ENCODE peak calls at places on chromosome 10, in five cellular contexts. One of them, this sample, is unnamed. For H3K4me1, the result is how much of the 10 kb centered on the place peaks cover.

GRCh38 chr10:115963848-115964247 is 309.2 kb downstream of the GFRA1 start:
- DNase-seq in CD4-positive, alpha-beta memory T cell: no peak
- DNase-seq in psoas muscle: no peak
- DNase-seq in heart right ventricle: no peak
- DNase-seq in prostate gland: no peak
- DNase-seq in this sample: peak

GRCh38 chr10:130495116-130495862 is 359.1 kb downstream of the GLRX3 start:
- DNase-seq in CD4-positive, alpha-beta memory T cell: no peak
- DNase-seq in psoas muscle: no peak
- DNase-seq in heart right ventricle: no peak
- DNase-seq in prostate gland: no peak
- DNase-seq in this sample: no peak

GRCh38 chr10:44439436-44439835 is 54.5 kb upstream of the CXCL12 start:
- DNase-seq in CD4-positive, alpha-beta memory T cell: no peak
- DNase-seq in psoas muscle: no peak
- DNase-seq in heart right ventricle: no peak
- DNase-seq in prostate gland: no peak
- DNase-seq in this sample: no peak

GRCh38 chr10:95268438-95268837 is 22.4 kb downstream of the PDLIM1 start:
- DNase-seq in CD4-positive, alpha-beta memory T cell: no peak
- DNase-seq in psoas muscle: peak
- DNase-seq in heart right ventricle: peak
- DNase-seq in prostate gland: no peak
- DNase-seq in this sample: peak

GRCh38 chr10:43940898-43941777 is 292.5 kb upstream of the ZNF32 start:
- DNase-seq in CD4-positive, alpha-beta memory T cell: no peak
- DNase-seq in psoas muscle: no peak
- DNase-seq in heart right ventricle: no peak
- DNase-seq in prostate gland: peak
- DNase-seq in this sample: no peak

GRCh38 chr10:16948335-16948734 is 131.1 kb upstream of the RSU1 start:
- DNase-seq in CD4-positive, alpha-beta memory T cell: peak
- DNase-seq in psoas muscle: no peak
- DNase-seq in heart right ventricle: no peak
- DNase-seq in prostate gland: no peak
- DNase-seq in this sample: no peak

GRCh38 chr10:133021963-133022783 is 65.6 kb upstream of the ADGRA1 start:
- DNase-seq in CD4-positive, alpha-beta memory T cell: no peak
- DNase-seq in psoas muscle: no peak
- DNase-seq in heart right ventricle: no peak
- DNase-seq in prostate gland: no peak
- DNase-seq in this sample: no peak

GRCh38 chr10:96043895-96044580 is 655 bp downstream of the CCNJ start:
- DNase-seq in CD4-positive, alpha-beta memory T cell: peak
- DNase-seq in psoas muscle: peak
- DNase-seq in heart right ventricle: peak
- DNase-seq in prostate gland: peak
- DNase-seq in this sample: peak

GRCh38 chr10:70925377-70926214 is 37.2 kb upstream of the PCBD1 start:
- DNase-seq in CD4-positive, alpha-beta memory T cell: peak
- DNase-seq in psoas muscle: peak
- DNase-seq in heart right ventricle: peak
- DNase-seq in prostate gland: peak
- DNase-seq in this sample: peak

GRCh38 chr10:129085821-129086220 is 381.2 kb upstream of the MGMT start:
- DNase-seq in CD4-positive, alpha-beta memory T cell: no peak
- DNase-seq in psoas muscle: no peak
- DNase-seq in heart right ventricle: no peak
- DNase-seq in prostate gland: no peak
- DNase-seq in this sample: no peak

GRCh38 chr10:123687758-123688157 is 21.6 kb downstream of the GPR26 start:
- DNase-seq in CD4-positive, alpha-beta memory T cell: no peak
- DNase-seq in psoas muscle: no peak
- DNase-seq in heart right ventricle: no peak
- DNase-seq in prostate gland: no peak
- DNase-seq in this sample: peak

GRCh38 chr10:29636178-29636577 is 1.4 kb upstream of the SVIL start:
- DNase-seq in CD4-positive, alpha-beta memory T cell: peak
- DNase-seq in psoas muscle: no peak
- DNase-seq in heart right ventricle: no peak
- DNase-seq in prostate gland: no peak
- DNase-seq in this sample: no peak

GRCh38 chr10:69865450-69865849 is 63.7 kb downstream of the COL13A1 start:
- DNase-seq in CD4-positive, alpha-beta memory T cell: no peak
- DNase-seq in psoas muscle: peak
- DNase-seq in heart right ventricle: no peak
- DNase-seq in prostate gland: no peak
- DNase-seq in this sample: no peak

GRCh38 chr10:76245951-76246495 is 814.6 kb downstream of the LRMDA start:
- DNase-seq in CD4-positive, alpha-beta memory T cell: no peak
- DNase-seq in psoas muscle: no peak
- DNase-seq in heart right ventricle: no peak
- DNase-seq in prostate gland: no peak
- DNase-seq in this sample: no peak

GRCh38 chr10:10605551-10606081 is 412.1 kb upstream of the CELF2 start:
- DNase-seq in CD4-positive, alpha-beta memory T cell: no peak
- DNase-seq in psoas muscle: no peak
- DNase-seq in heart right ventricle: no peak
- DNase-seq in prostate gland: peak
- DNase-seq in this sample: no peak

GRCh38 chr10:20814116-20814515 is 83.0 kb downstream of the NEBL start:
- DNase-seq in CD4-positive, alpha-beta memory T cell: no peak
- DNase-seq in psoas muscle: no peak
- DNase-seq in heart right ventricle: no peak
- DNase-seq in prostate gland: no peak
- DNase-seq in this sample: no peak

GRCh38 chr10:33716461-33717267 is 382.2 kb upstream of the NRP1 start:
- DNase-seq in CD4-positive, alpha-beta memory T cell: no peak
- DNase-seq in psoas muscle: no peak
- DNase-seq in heart right ventricle: no peak
- DNase-seq in prostate gland: no peak
- DNase-seq in this sample: no peak

GRCh38 chr10:27997865-27998177 is 1.1 kb downstream of the ODAD2 start:
- DNase-seq in CD4-positive, alpha-beta memory T cell: no peak
- DNase-seq in psoas muscle: no peak
- DNase-seq in heart right ventricle: no peak
- DNase-seq in prostate gland: no peak
- DNase-seq in this sample: no peak

GRCh38 chr10:97607076-97607635 is 17.6 kb downstream of the C10orf62 start:
- DNase-seq in CD4-positive, alpha-beta memory T cell: no peak
- DNase-seq in psoas muscle: no peak
- DNase-seq in heart right ventricle: no peak
- DNase-seq in prostate gland: no peak
- DNase-seq in this sample: no peak

GRCh38 chr10:100982916-100983830 is 4.1 kb downstream of the MRPL43 start:
- DNase-seq in CD4-positive, alpha-beta memory T cell: no peak
- DNase-seq in psoas muscle: peak
- DNase-seq in heart right ventricle: peak
- DNase-seq in prostate gland: no peak
- DNase-seq in this sample: no peak

GRCh38 chr10:5464521-5464920 is 34.8 kb downstream of the CALML5 start:
- DNase-seq in CD4-positive, alpha-beta memory T cell: no peak
- DNase-seq in psoas muscle: no peak
- DNase-seq in heart right ventricle: no peak
- DNase-seq in prostate gland: no peak
- DNase-seq in this sample: no peak

GRCh38 chr10:30857803-30858202 is 173.9 kb downstream of the ZNF438 start:
- DNase-seq in CD4-positive, alpha-beta memory T cell: no peak
- DNase-seq in psoas muscle: peak
- DNase-seq in heart right ventricle: peak
- DNase-seq in prostate gland: no peak
- DNase-seq in this sample: no peak

GRCh38 chr10:114384181-114384580 is 20.1 kb downstream of the AFAP1L2 start:
- DNase-seq in CD4-positive, alpha-beta memory T cell: no peak
- DNase-seq in psoas muscle: no peak
- DNase-seq in heart right ventricle: no peak
- DNase-seq in prostate gland: no peak
- DNase-seq in this sample: no peak

GRCh38 chr10:30124706-30125105 is 65.3 kb upstream of the JCAD start:
- DNase-seq in CD4-positive, alpha-beta memory T cell: no peak
- DNase-seq in psoas muscle: no peak
- DNase-seq in heart right ventricle: no peak
- DNase-seq in prostate gland: no peak
- DNase-seq in this sample: no peak

GRCh38 chr10:61438141-61438984 is 14.8 kb downstream of the TMEM26 start:
- DNase-seq in CD4-positive, alpha-beta memory T cell: peak
- DNase-seq in psoas muscle: no peak
- DNase-seq in heart right ventricle: peak
- DNase-seq in prostate gland: no peak
- DNase-seq in this sample: no peak

GRCh38 chr10:87763086-87763861 is 54.8 kb downstream of the ATAD1 start:
- DNase-seq in CD4-positive, alpha-beta memory T cell: no peak
- DNase-seq in psoas muscle: no peak
- DNase-seq in heart right ventricle: no peak
- DNase-seq in prostate gland: no peak
- DNase-seq in this sample: no peak

GRCh38 chr10:99859585-99859984 is 77.1 kb downstream of the ABCC2 start:
- DNase-seq in CD4-positive, alpha-beta memory T cell: no peak
- DNase-seq in psoas muscle: no peak
- DNase-seq in heart right ventricle: no peak
- DNase-seq in prostate gland: no peak
- DNase-seq in this sample: peak

GRCh38 chr10:31830887-31831286 is 97.7 kb downstream of the ARHGAP12 start:
- DNase-seq in CD4-positive, alpha-beta memory T cell: no peak
- DNase-seq in psoas muscle: no peak
- DNase-seq in heart right ventricle: no peak
- DNase-seq in prostate gland: no peak
- DNase-seq in this sample: no peak

GRCh38 chr10:52779541-52780390 is 7.2 kb upstream of the MBL2 start:
- DNase-seq in CD4-positive, alpha-beta memory T cell: no peak
- DNase-seq in psoas muscle: peak
- DNase-seq in heart right ventricle: peak
- DNase-seq in prostate gland: no peak
- DNase-seq in this sample: peak

GRCh38 chr10:30534465-30535144 is 94.9 kb downstream of the LYZL2 start:
- DNase-seq in CD4-positive, alpha-beta memory T cell: peak
- DNase-seq in psoas muscle: peak
- DNase-seq in heart right ventricle: peak
- DNase-seq in prostate gland: peak
- DNase-seq in this sample: peak

GRCh38 chr10:123044391-123044790 is 35.6 kb downstream of the ACADSB start:
- DNase-seq in CD4-positive, alpha-beta memory T cell: no peak
- DNase-seq in psoas muscle: no peak
- DNase-seq in heart right ventricle: no peak
- DNase-seq in prostate gland: no peak
- DNase-seq in this sample: no peak

DNA sequence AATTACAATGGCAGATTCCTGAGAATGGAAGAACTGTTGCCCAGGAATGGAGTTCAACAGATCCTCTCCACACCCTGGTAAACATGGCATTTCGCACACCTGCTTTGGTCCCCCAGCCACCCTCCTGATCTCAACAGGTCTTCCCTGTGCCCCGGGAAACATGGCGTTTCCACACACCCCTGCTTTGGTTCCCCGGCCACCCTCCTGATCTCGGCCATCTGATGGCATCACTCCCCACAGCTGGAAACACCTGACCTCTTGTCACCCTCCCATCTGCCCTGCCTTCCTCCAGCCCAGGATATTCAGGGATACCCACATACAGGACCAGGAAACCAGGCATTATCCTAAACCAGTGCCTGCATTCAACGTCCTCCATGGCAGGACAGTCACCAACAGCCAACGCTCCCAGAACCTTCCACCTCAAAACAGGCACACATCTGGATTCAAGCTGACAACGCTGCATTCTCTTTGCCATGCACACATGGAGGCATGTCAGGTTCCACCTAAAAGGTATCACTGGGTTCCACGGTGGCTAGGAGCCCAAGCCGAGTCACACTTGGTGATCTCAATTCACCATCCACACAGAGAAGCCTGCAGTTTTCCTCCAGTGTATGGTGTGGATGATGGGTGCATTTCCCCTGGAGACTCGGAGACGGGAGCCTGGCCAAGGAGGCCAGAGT is 75.7 kb downstream of the DIP2C start:
- DNase-seq in CD4-positive, alpha-beta memory T cell: no peak
- DNase-seq in psoas muscle: no peak
- DNase-seq in heart right ventricle: no peak
- DNase-seq in prostate gland: no peak
- DNase-seq in this sample: no peak
- H3K4me1 ChIP-seq in CD4-positive, alpha-beta memory T cell: under half
- H3K4me1 ChIP-seq in psoas muscle: half or more
- H3K4me1 ChIP-seq in heart right ventricle: half or more
- H3K4me1 ChIP-seq in prostate gland: under half
- H3K4me1 ChIP-seq in this sample: under half

GRCh38 chr10:6929157-6929830 is 349.2 kb upstream of the PRKCQ start:
- DNase-seq in CD4-positive, alpha-beta memory T cell: no peak
- DNase-seq in psoas muscle: no peak
- DNase-seq in heart right ventricle: peak
- DNase-seq in prostate gland: no peak
- DNase-seq in this sample: no peak

GRCh38 chr10:6927001-6927400 is 346.9 kb upstream of the PRKCQ start:
- DNase-seq in CD4-positive, alpha-beta memory T cell: no peak
- DNase-seq in psoas muscle: no peak
- DNase-seq in heart right ventricle: no peak
- DNase-seq in prostate gland: no peak
- DNase-seq in this sample: no peak

GRCh38 chr10:6924166-6924565 is 344.1 kb upstream of the PRKCQ start:
- DNase-seq in CD4-positive, alpha-beta memory T cell: no peak
- DNase-seq in psoas muscle: no peak
- DNase-seq in heart right ventricle: no peak
- DNase-seq in prostate gland: no peak
- DNase-seq in this sample: no peak

DNA sequence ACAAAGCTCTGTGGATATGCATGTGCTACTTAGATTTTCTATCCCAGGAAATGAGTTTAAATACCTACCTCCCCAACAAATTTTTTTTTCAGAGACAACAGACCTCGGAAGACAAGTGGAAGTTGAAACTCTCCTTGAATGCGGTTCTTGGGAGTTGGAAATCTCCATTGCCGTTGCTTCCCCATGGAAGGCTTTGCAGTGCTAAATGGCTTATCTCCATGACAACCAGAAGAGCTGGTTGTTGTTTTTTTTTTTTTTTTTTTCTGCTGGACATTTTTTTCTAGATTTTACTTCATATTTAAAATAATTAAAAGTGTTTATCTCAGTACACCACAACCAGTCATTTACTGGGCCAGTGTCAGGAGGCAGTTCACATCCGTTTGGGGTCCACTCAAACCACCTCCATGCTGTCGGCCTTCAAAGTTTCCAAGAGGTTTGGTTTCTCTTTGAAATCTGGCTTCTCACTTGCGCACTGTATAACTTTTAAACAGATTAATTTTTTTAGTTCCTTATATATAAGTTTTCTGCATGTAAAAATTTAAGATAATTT is 348.5 kb upstream of the PRKCQ start:
- DNase-seq in CD4-positive, alpha-beta memory T cell: no peak
- DNase-seq in psoas muscle: no peak
- DNase-seq in heart right ventricle: no peak
- DNase-seq in prostate gland: no peak
- DNase-seq in this sample: peak
- H3K4me1 ChIP-seq in CD4-positive, alpha-beta memory T cell: half or more
- H3K4me1 ChIP-seq in psoas muscle: under half
- H3K4me1 ChIP-seq in heart right ventricle: under half
- H3K4me1 ChIP-seq in prostate gland: under half
- H3K4me1 ChIP-seq in this sample: under half

GRCh38 chr10:113041841-113042745 is 92.0 kb downstream of the TCF7L2 start:
- DNase-seq in CD4-positive, alpha-beta memory T cell: no peak
- DNase-seq in psoas muscle: no peak
- DNase-seq in heart right ventricle: no peak
- DNase-seq in prostate gland: no peak
- DNase-seq in this sample: no peak
- H3K4me1 ChIP-seq in CD4-positive, alpha-beta memory T cell: under half
- H3K4me1 ChIP-seq in psoas muscle: under half
- H3K4me1 ChIP-seq in heart right ventricle: under half
- H3K4me1 ChIP-seq in prostate gland: under half
- H3K4me1 ChIP-seq in this sample: under half

GRCh38 chr10:86644412-86645110 is 9.8 kb upstream of the OPN4 start:
- DNase-seq in CD4-positive, alpha-beta memory T cell: no peak
- DNase-seq in psoas muscle: no peak
- DNase-seq in heart right ventricle: no peak
- DNase-seq in prostate gland: peak
- DNase-seq in this sample: no peak
- H3K4me1 ChIP-seq in CD4-positive, alpha-beta memory T cell: under half
- H3K4me1 ChIP-seq in psoas muscle: under half
- H3K4me1 ChIP-seq in heart right ventricle: under half
- H3K4me1 ChIP-seq in prostate gland: under half
- H3K4me1 ChIP-seq in this sample: under half

This sample was measured in neural progenitor cell.